ENCODE peak calls at places on chromosomes 5 and 9, in six cellular contexts. Z is HepG2, P is GM12891, K is K562, G is GM12878, C is H1. L is an unnamed sample.
A peak's percentile ranks its signal among the peaks of the same experiment; 100 is the strongest.

GRCh38 chr5:176406436-176407052 is 9.8 kb downstream of the CLTB start:
- DNase-seq in Z (no peak), C (no peak), K (no peak), P (no peak), G (no peak), L (no peak)

GRCh38 chr9:71941060-71941568 is 29.7 kb downstream of the C9orf85 start:
- DNase-seq in P (no peak), C (no peak), K (no peak), G (no peak), Z (no peak), L (no peak)

GRCh38 chr5:54795284-54795683 is 190.1 kb downstream of the ESM1 start:
- DNase-seq in C (no peak), Z (no peak), P (no peak), G (no peak), K (no peak), L (no peak)

GRCh38 chr9:97672403-97672802 is 24.7 kb downstream of the XPA start:
- DNase-seq in G (no peak), C (no peak), P (no peak), K (no peak), Z (no peak), L (no peak)

GRCh38 chr5:15533124-15533893 is 33.3 kb downstream of the FBXL7 start:
- DNase-seq in G (no peak), K (no peak), P (no peak), Z (no peak), C (no peak), L (no peak)

GRCh38 chr5:672329-673139 is 20.6 kb downstream of the TPPP start:
- DNase-seq in K (peak; percentile 52), Z (peak; percentile 82), G (no peak), P (no peak), C (no peak), L (no peak)

GRCh38 chr5:126998201-126998631 is 32.1 kb downstream of the MARCHF3 start:
- DNase-seq in K (peak; percentile 82), G (peak; percentile 35), P (peak; percentile 29), Z (no peak), C (no peak), L (no peak)

GRCh38 chr5:135236187-135236835 is 162.7 kb downstream of the MACROH2A1 start:
- DNase-seq in Z (no peak), C (no peak), G (no peak), K (no peak), P (no peak), L (no peak)

GRCh38 chr5:58182287-58182841 is 277.5 kb downstream of the PLK2 start:
- DNase-seq in P (no peak), G (no peak), K (no peak), Z (no peak), C (no peak), L (no peak)

GRCh38 chr9:5799314-5799713 is 33.6 kb downstream of the ERMP1 start:
- DNase-seq in K (peak; percentile 43), Z (peak; percentile 28), G (no peak), P (no peak), C (no peak), L (no peak)

GRCh38 chr5:74166064-74166463 is 474.5 kb downstream of the ENC1 start:
- DNase-seq in Z (no peak), C (no peak), K (no peak), G (no peak), P (no peak), L (no peak)

GRCh38 chr5:113140837-113141661 is 164.5 kb downstream of the DCP2 start:
- DNase-seq in C (peak; percentile 24), Z (no peak), K (no peak), P (no peak), G (no peak), L (no peak)

GRCh38 chr9:21833090-21833801 is 30.8 kb downstream of the MTAP start:
- DNase-seq in P (no peak), C (no peak), G (peak; percentile 61), K (no peak), Z (no peak), L (no peak)

GRCh38 chr9:122552812-122553211 is at the start of gene OR1N2:
- DNase-seq in G (no peak), Z (no peak), K (no peak), C (no peak), P (no peak), L (no peak)

GRCh38 chr5:108521011-108521700 is 139.3 kb upstream of the FBXL17 start:
- DNase-seq in G (peak; percentile 93), C (no peak), P (no peak), K (no peak), Z (no peak), L (no peak)

GRCh38 chr5:178277346-178277745 is 44.7 kb upstream of the PHYKPL start:
- DNase-seq in C (no peak), K (no peak), G (no peak), Z (no peak), P (no peak), L (no peak)

GRCh38 chr9:102700936-102701335 is 294.2 kb upstream of the CYLC2 start:
- DNase-seq in K (no peak), Z (no peak), C (no peak), P (no peak), G (no peak), L (no peak)

GRCh38 chr9:100294806-100295205 is 57.9 kb downstream of the TEX10 start:
- DNase-seq in P (no peak), Z (no peak), G (no peak), K (no peak), C (no peak), L (no peak)

GRCh38 chr5:137754961-137755762 is 999 bp upstream of the HNRNPA0 start:
- DNase-seq in Z (no peak), P (no peak), C (no peak), G (no peak), K (no peak), L (no peak)

GRCh38 chr5:118224546-118224945 is 763.8 kb downstream of the DTWD2 start:
- DNase-seq in Z (no peak), P (no peak), K (no peak), C (no peak), G (no peak), L (no peak)

GRCh38 chr9:114988962-114989599 is 58.7 kb upstream of the TNFSF8 start:
- DNase-seq in G (peak; percentile 26), C (no peak), K (no peak), Z (no peak), P (no peak), L (no peak)

GRCh38 chr5:140240987-140241706 is 61.8 kb downstream of the PFDN1 start:
- DNase-seq in P (no peak), G (no peak), C (peak; percentile 57), Z (peak; percentile 79), K (peak; percentile 85), L (no peak)

GRCh38 chr9:5459289-5459829 is 9.0 kb downstream of the CD274 start:
- DNase-seq in P (no peak), Z (no peak), G (no peak), K (no peak), C (no peak), L (no peak)

GRCh38 chr9:22049411-22049810 is 40.3 kb upstream of the CDKN2B start:
- DNase-seq in Z (no peak), K (no peak), G (no peak), P (no peak), C (no peak), L (no peak)

GRCh38 chr9:5922192-5922591 is 31.5 kb downstream of the MLANA start:
- DNase-seq in K (no peak), P (no peak), G (peak; percentile 44), Z (no peak), C (no peak), L (no peak)

GRCh38 chr5:142537938-142538337 is 148.0 kb downstream of the FGF1 start:
- DNase-seq in C (no peak), P (no peak), G (no peak), Z (no peak), K (no peak), L (no peak)

DNA sequence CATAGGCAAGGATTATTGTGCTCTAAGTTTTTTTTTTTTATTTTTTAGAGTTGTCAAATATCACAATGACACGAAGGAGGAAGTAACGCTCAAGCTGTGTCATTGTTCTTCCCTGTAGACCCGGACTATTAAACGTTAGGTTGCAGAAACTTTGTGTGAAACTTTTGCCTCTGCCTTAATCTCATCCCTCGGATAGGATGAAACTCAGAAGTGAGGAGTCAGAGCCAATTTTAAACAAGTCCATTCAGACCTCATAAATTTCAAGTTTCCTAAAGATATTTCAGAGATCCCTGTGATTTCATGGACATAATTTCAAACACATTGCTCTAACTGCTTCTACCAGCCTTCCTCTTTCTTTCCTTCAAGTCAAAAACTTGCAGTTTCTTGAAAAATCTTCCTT is 98.7 kb upstream of the C6 start:
- DNase-seq in Z (no peak), P (no peak), K (no peak), G (no peak), C (no peak), L (no peak)
- TF ChIP-seq TAF1 in Z (no peak), P (no peak), K (no peak), G (no peak), C (no peak), L (no peak)

DNA sequence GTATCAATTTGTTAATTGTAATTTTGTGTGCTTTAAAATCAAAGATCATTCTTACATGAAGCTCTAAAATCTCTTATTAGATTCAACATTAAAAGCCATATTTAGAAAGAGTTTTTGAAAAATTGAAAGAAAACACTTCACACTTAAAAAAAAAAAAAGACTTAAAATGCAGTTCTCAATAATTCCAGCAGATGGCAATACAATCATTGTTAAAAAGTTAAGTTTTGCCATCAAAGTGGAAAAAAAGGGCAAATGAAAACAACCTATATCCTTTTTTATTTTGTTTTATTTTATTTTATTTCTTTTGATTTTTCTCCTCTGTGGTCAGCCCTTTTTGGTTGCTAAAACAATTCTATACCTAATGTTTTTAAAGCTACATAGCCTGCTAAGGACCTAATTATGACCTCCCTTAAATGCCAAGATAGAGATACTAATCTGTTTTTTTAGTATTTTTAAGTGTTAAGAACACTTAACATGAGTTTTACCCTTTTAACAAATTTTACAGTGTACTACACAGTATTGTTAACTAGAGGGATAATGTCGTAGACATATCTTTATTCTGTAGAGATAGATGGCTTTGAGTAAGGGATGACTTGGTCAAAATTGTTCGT is 154.2 kb upstream of the DAB2 start:
- DNase-seq in Z (no peak), K (peak; percentile 25), C (no peak), P (no peak), G (no peak), L (no peak)
- TF ChIP-seq TAF1 in Z (no peak), K (no peak), C (no peak), P (no peak), G (no peak), L (no peak)

GRCh38 chr9:132546148-132547051 is 36.0 kb upstream of the BARHL1 start:
- DNase-seq in G (no peak), K (peak; percentile 18), C (peak; percentile 90), Z (no peak), P (peak; percentile 36), L (no peak)
- TF ChIP-seq TAF1 in G (no peak), K (no peak), C (no peak), Z (no peak), P (no peak), L (no peak)

GRCh38 chr9:136840140-136840876 is 2.0 kb upstream of the AJM1 start:
- DNase-seq in C (no peak), K (peak; percentile 74), Z (no peak), G (no peak), P (no peak), L (no peak)

GRCh38 chr9:136838314-136839228 is 3.7 kb upstream of the AJM1 start:
- DNase-seq in P (no peak), Z (no peak), K (no peak), C (no peak), G (no peak), L (no peak)

GRCh38 chr9:136839229-136840139 is 2.8 kb upstream of the AJM1 start:
- DNase-seq in K (peak; percentile 35), Z (no peak), C (no peak), P (no peak), G (no peak), L (no peak)

GRCh38 chr9:136837146-136837855 is 5.0 kb upstream of the AJM1 start:
- DNase-seq in C (no peak), K (no peak), Z (no peak), P (no peak), G (no peak), L (no peak)

GRCh38 chr9:136840877-136841645 is 1.2 kb upstream of the AJM1 start:
- DNase-seq in Z (peak; percentile 73), G (no peak), K (peak; percentile 51), C (peak; percentile 70), P (no peak), L (no peak)
- TF ChIP-seq TAF1 in Z (no peak), G (no peak), K (no peak), C (no peak), P (no peak), L (no peak)